ENCODE peak calls at places on chromosomes 12 and 14, in six cellular contexts. N is heart left ventricle, W is PC-3, R is bronchial epithelial cell, X is NT2/D1, D is A549. T is an unnamed sample.

GRCh38 chr14:89240414-89240813 is 176.6 kb downstream of the FOXN3 start:
- DNase-seq in N (no peak), W (peak; percentile 30), R (peak; percentile 22), X (no peak), D (no peak), T (no peak)

GRCh38 chr12:55938826-55939501 is 8.0 kb downstream of the DGKA start:
- DNase-seq in N (no peak), W (no peak), R (peak; percentile 61), X (no peak), D (no peak), T (no peak)

GRCh38 chr12:47737936-47738335 is 12.6 kb upstream of the ENDOU start:
- DNase-seq in N (peak; percentile 67), W (no peak), R (no peak), X (no peak), D (no peak), T (no peak)

GRCh38 chr12:120713861-120714482 is 3.7 kb downstream of the UNC119B start:
- DNase-seq in N (no peak), W (peak; percentile 88), R (peak; percentile 67), X (peak; percentile 80), D (peak; percentile 86), T (peak; percentile 47)

GRCh38 chr12:123937707-123938600 is 34.7 kb downstream of the CCDC92 start:
- DNase-seq in N (no peak), W (no peak), R (no peak), X (no peak), D (no peak), T (no peak)

GRCh38 chr12:92619026-92619425 is 83.8 kb upstream of the PLEKHG7 start:
- DNase-seq in N (no peak), W (peak; percentile 63), R (no peak), X (no peak), D (no peak), T (no peak)

GRCh38 chr14:48690349-48690748 is 895.8 kb downstream of the RPS29 start:
- DNase-seq in N (no peak), W (peak; percentile 48), R (no peak), X (no peak), D (no peak), T (no peak)

GRCh38 chr14:33589334-33589733 is 361.5 kb downstream of the EGLN3 start:
- DNase-seq in N (no peak), W (peak; percentile 98), R (peak; percentile 99), X (no peak), D (no peak), T (no peak)

GRCh38 chr12:44464180-44464579 is 411.9 kb downstream of the NELL2 start:
- DNase-seq in N (no peak), W (no peak), R (no peak), X (peak; percentile 46), D (no peak), T (no peak)

GRCh38 chr12:26058818-26059217 is 66.0 kb downstream of the BHLHE41 start:
- DNase-seq in N (no peak), W (no peak), R (no peak), X (no peak), D (no peak), T (no peak)

GRCh38 chr14:50529288-50530179 is 2.8 kb downstream of the MAP4K5 start:
- DNase-seq in N (no peak), W (peak; percentile 34), R (no peak), X (no peak), D (no peak), T (no peak)

DNA sequence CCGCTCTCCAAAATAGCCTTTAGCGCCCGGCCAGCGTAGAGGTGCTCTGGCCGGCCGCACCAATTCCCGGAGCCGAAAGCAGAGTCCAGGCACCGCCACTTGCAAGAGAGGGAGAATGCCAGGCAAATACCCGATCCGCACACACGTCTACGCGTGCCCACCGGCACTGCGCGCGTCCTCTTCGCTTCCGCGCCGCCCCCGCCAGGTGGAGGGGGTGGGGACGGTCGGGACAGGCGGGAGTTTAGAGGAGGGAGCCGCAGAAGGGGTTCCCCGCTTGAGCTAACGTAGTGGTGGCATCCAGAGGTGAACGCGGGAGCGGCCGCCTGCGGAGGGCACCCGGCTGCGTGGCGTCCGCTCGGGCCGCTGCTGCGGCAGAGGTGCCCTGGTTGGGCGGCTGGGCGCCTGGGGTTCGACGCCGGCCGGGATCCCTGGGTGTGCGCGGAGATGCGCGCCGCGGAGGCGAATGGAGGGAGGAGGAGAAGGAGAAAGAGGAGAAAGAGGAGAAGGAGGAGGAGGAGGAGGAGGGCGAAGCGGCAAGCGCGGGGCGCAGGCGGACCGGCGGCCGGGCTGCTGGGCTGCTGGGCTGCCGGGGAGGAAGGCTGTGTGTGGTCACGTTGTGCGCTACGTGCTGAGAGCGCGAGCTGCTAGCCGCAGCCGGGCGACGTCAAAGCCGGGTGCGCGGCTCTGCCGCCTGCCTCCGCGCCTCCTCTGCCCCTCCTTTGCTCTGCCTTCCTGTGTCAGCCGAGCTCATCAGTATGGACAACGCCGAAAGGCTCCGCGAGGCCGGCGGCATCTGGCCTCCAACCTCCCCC is at the start of gene MDGA2:
- DNase-seq in N (no peak), W (no peak), R (peak; percentile 0), X (no peak), D (peak; percentile 7), T (peak; percentile 39)
- H3K4me3 ChIP-seq in N (peak within 1 kb of the TSS; percentile 8), W (no peak within 1 kb of the TSS), R (no peak within 1 kb of the TSS), X (peak within 1 kb of the TSS; percentile 63), D (peak within 1 kb of the TSS; percentile 34), T (peak within 1 kb of the TSS; percentile 32)

GRCh38 chr12:71477046-71477445 is 37.4 kb downstream of the LGR5 start:
- DNase-seq in N (no peak), W (no peak), R (no peak), X (no peak), D (no peak), T (no peak)
- H3K4me3 ChIP-seq in N (no peak overlapping the region), W (no peak overlapping the region), R (no peak overlapping the region), X (no peak overlapping the region), D (no peak overlapping the region), T (no peak overlapping the region)

GRCh38 chr12:118061011-118061875 is at the start of gene WSB2:
- DNase-seq in N (peak; percentile 88), W (peak; percentile 41), R (no peak), X (no peak), D (peak; percentile 56), T (peak; percentile 83)

GRCh38 chr12:118060301-118061010 is 523 bp downstream of the WSB2 start:
- DNase-seq in N (peak; percentile 79), W (peak; percentile 38), R (no peak), X (no peak), D (peak; percentile 46), T (peak; percentile 75)

GRCh38 chr12:118063567-118064391 is 2.8 kb upstream of the WSB2 start:
- DNase-seq in N (no peak), W (no peak), R (peak; percentile 30), X (no peak), D (no peak), T (no peak)

GRCh38 chr12:118059645-118060275 is 1.2 kb downstream of the WSB2 start:
- DNase-seq in N (no peak), W (peak; percentile 49), R (peak; percentile 13), X (no peak), D (no peak), T (no peak)

GRCh38 chr12:118061876-118062791 is 1.2 kb upstream of the WSB2 start:
- DNase-seq in N (peak; percentile 65), W (peak; percentile 73), R (peak; percentile 42), X (peak; percentile 68), D (peak; percentile 73), T (peak; percentile 53)
- H3K4me3 ChIP-seq in N (peak overlapping the region; percentile 86), W (peak overlapping the region; percentile 81), R (peak overlapping the region; percentile 61), X (peak overlapping the region; percentile 89), D (peak overlapping the region; percentile 87), T (peak overlapping the region; percentile 96)

GRCh38 chr14:22919601-22919921 is 612 bp upstream of the RBM23 start:
- DNase-seq in N (no peak), W (no peak), R (no peak), X (no peak), D (no peak), T (no peak)
- H3K4me3 ChIP-seq in N (peak overlapping the region; percentile 74), W (peak overlapping the region; percentile 48), R (no peak overlapping the region), X (peak overlapping the region; percentile 28), D (peak overlapping the region; percentile 30), T (peak overlapping the region; percentile 98)

DNA sequence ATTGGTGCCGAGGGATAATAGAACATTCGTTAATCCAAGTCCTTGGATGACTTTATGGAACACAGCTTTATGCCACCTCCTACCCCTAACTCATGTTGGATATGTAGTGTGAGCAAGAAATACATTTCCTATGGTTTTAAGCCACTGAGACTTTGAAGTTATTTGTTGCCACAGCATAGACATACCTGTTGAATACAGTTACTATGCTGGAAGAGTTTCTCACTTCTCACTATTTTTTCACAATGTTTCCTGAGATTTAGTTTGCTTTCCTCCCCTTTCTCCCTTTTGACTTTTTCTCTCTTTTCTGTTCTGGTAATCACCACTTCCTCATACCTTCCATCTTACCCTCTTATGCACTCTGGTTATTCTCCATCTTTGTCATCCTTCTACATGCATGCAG is 7.5 kb upstream of the CLEC4E start:
- DNase-seq in N (no peak), W (no peak), R (no peak), X (no peak), D (no peak), T (no peak)
- H3K4me3 ChIP-seq in N (no peak overlapping the region), W (no peak overlapping the region), R (no peak overlapping the region), X (no peak overlapping the region), D (no peak overlapping the region), T (no peak overlapping the region)

GRCh38 chr14:96261772-96262485 is 5.9 kb downstream of the BDKRB1 start:
- DNase-seq in N (no peak), W (no peak), R (no peak), X (no peak), D (no peak), T (no peak)

GRCh38 chr14:96264850-96265249 is 8.8 kb downstream of the BDKRB1 start:
- DNase-seq in N (no peak), W (peak; percentile 32), R (no peak), X (no peak), D (no peak), T (no peak)

GRCh38 chr14:96265387-96265786 is 9.4 kb downstream of the BDKRB1 start:
- DNase-seq in N (no peak), W (no peak), R (peak; percentile 36), X (no peak), D (no peak), T (no peak)

GRCh38 chr14:96264200-96264553 is 8.2 kb downstream of the BDKRB1 start:
- DNase-seq in N (no peak), W (no peak), R (no peak), X (no peak), D (no peak), T (no peak)

GRCh38 chr14:96263347-96264199 is 7.6 kb downstream of the BDKRB1 start:
- DNase-seq in N (no peak), W (no peak), R (no peak), X (no peak), D (no peak), T (no peak)
- H3K4me3 ChIP-seq in N (no peak overlapping the region), W (no peak overlapping the region), R (no peak overlapping the region), X (no peak overlapping the region), D (no peak overlapping the region), T (no peak overlapping the region)

DNA sequence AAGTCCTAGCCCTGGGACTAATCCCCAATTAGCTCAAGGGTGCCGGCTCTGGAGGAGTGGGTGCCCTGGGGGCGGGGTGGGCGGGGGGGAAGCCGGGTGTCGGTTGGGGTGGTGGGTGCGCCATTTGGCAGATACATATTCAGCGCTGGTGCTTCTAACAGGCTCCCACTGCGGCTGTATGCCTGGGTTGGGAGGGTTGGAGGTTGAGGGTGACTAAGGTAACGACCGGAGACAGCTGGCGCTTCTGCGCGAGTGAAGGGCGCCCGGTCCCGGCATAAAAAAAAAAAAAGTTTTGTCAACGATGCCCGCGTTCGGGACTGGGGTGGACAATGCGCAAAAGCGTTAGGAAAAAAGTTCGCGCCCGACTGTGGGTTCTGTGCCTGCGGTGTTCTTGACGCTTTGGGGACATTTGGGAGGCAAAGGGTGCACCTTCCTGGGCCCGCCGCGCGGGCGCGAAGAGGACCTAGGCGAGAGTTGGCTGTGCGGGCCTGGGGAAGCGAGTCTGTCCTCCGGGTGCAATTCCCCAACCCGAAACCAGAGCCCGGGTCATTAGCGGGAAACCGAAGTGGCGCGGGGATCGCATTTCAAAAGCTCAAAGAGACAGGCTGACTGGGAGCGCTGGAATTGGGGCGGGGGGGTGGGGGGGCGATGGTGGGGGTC is 19.2 kb downstream of the TBX3 start:
- DNase-seq in N (no peak), W (peak; percentile 44), R (no peak), X (no peak), D (no peak), T (no peak)
- H3K4me3 ChIP-seq in N (no peak overlapping the region), W (peak overlapping the region; percentile 66), R (no peak overlapping the region), X (peak overlapping the region; percentile 26), D (no peak overlapping the region), T (peak overlapping the region; percentile 28)

T was measured in psoas muscle.